ENCODE peak calls at places on chromosomes 2 and 18, in nine cellular contexts. K is A172; M is anterior cingulate cortex; Y is stimulated activated CD4-positive, alpha-beta T cell treated with anti-CD3 and anti-CD28 coated beads, Interleukin-2, amount 100 ng/mL, for 48 hours; X is HCT116; D is activated CD8-positive, alpha-beta T cell treated with anti-CD3 and anti-CD28 coated beads, Interleukin-2, amount 10 ng/mL, durations not matched to agents 7 days and 5 days; Z is NCI-H1105; F is GM19239; U is GM23248. E is an unnamed sample.

GRCh38 chr18:57915848-57916596 is 112.9 kb upstream of the ATP8B1 start:
- DNase-seq in K (no peak), M (peak), Y (no peak), X (no peak), D (peak), Z (peak), F (peak), U (no peak), E (no peak)

GRCh38 chr2:27870724-27871123 is 19.5 kb downstream of the RBKS start:
- DNase-seq in K (no peak), M (no peak), Y (no peak), X (no peak), D (no peak), Z (no peak), F (no peak), U (no peak), E (no peak)

GRCh38 chr2:105873721-105874120 is 129.0 kb downstream of the NCK2 start:
- DNase-seq in K (peak), M (no peak), Y (peak), X (no peak), D (peak), Z (no peak), F (peak), U (peak), E (peak)

GRCh38 chr18:79952457-79952995 is 1.1 kb upstream of the SLC66A2 start:
- DNase-seq in K (no peak), M (no peak), Y (no peak), X (no peak), D (no peak), Z (no peak), F (no peak), U (no peak), E (no peak)

GRCh38 chr2:191656389-191656788 is 21.5 kb upstream of the NABP1 start:
- DNase-seq in K (no peak), M (no peak), Y (no peak), X (no peak), D (no peak), Z (no peak), F (no peak), U (peak), E (no peak)

GRCh38 chr18:35162995-35163394 is 77.8 kb upstream of the ZNF397 start:
- DNase-seq in K (no peak), M (no peak), Y (no peak), X (no peak), D (no peak), Z (no peak), F (no peak), U (no peak), E (no peak)

GRCh38 chr18:54151376-54151775 is 73.1 kb downstream of the MBD2 start:
- DNase-seq in K (no peak), M (no peak), Y (no peak), X (no peak), D (no peak), Z (no peak), F (no peak), U (no peak), E (no peak)

GRCh38 chr2:26068602-26069298 is 34.9 kb downstream of the RAB10 start:
- DNase-seq in K (peak), M (no peak), Y (peak), X (peak), D (peak), Z (no peak), F (peak), U (peak), E (peak)

GRCh38 chr2:120400546-120400945 is 54.6 kb downstream of the INHBB start:
- DNase-seq in K (no peak), M (no peak), Y (no peak), X (no peak), D (no peak), Z (no peak), F (no peak), U (no peak), E (no peak)

GRCh38 chr18:47296462-47296861 is 45.0 kb upstream of the SKOR2 start:
- DNase-seq in K (no peak), M (no peak), Y (no peak), X (no peak), D (peak), Z (no peak), F (no peak), U (no peak), E (no peak)

GRCh38 chr2:157333304-157334047 is 7.9 kb upstream of the ERMN start:
- DNase-seq in K (no peak), M (no peak), Y (no peak), X (no peak), D (no peak), Z (no peak), F (no peak), U (no peak), E (no peak)

GRCh38 chr2:170928036-170928823 is 823 bp upstream of the GORASP2 start:
- DNase-seq in K (peak), M (no peak), Y (peak), X (no peak), D (no peak), Z (no peak), F (no peak), U (no peak), E (no peak)

GRCh38 chr2:65576861-65577601 is 144.6 kb upstream of the SPRED2 start:
- DNase-seq in K (peak), M (no peak), Y (no peak), X (peak), D (no peak), Z (no peak), F (no peak), U (peak), E (no peak)

GRCh38 chr2:230537531-230537976 is 121.6 kb downstream of the SP100 start:
- DNase-seq in K (no peak), M (no peak), Y (peak), X (no peak), D (no peak), Z (no peak), F (no peak), U (no peak), E (peak)

GRCh38 chr2:3117650-3118216 is 259.9 kb downstream of the EIPR1 start:
- DNase-seq in K (no peak), M (no peak), Y (no peak), X (no peak), D (no peak), Z (no peak), F (no peak), U (no peak), E (no peak)

GRCh38 chr2:10891391-10891790 is 20.3 kb upstream of the KCNF1 start:
- DNase-seq in K (no peak), M (no peak), Y (no peak), X (no peak), D (no peak), Z (no peak), F (no peak), U (no peak), E (no peak)

GRCh38 chr2:131646669-131647297 is 119.1 kb downstream of the CCDC74A start:
- DNase-seq in K (no peak), M (no peak), Y (no peak), X (no peak), D (no peak), Z (no peak), F (no peak), U (peak), E (no peak)

GRCh38 chr18:74498712-74499629 is 2.8 kb downstream of the CNDP2 start:
- DNase-seq in K (no peak), M (no peak), Y (peak), X (no peak), D (peak), Z (no peak), F (peak), U (peak), E (peak)

GRCh38 chr2:120729410-120730052 is 6.1 kb upstream of the GLI2 start:
- DNase-seq in K (peak), M (no peak), Y (no peak), X (peak), D (no peak), Z (no peak), F (no peak), U (peak), E (no peak)

GRCh38 chr2:102050854-102051391 is 59.2 kb downstream of the IL1R2 start:
- DNase-seq in K (no peak), M (peak), Y (no peak), X (no peak), D (no peak), Z (no peak), F (no peak), U (peak), E (no peak)

GRCh38 chr2:70143314-70144150 is 47.3 kb downstream of the C2orf42 start:
- DNase-seq in K (peak), M (no peak), Y (peak), X (peak), D (peak), Z (no peak), F (no peak), U (peak), E (no peak)

GRCh38 chr2:128732976-128733431 is 414.3 kb upstream of the HS6ST1 start:
- DNase-seq in K (no peak), M (no peak), Y (no peak), X (no peak), D (no peak), Z (no peak), F (no peak), U (peak), E (no peak)

GRCh38 chr2:15980605-15981098 is 40.3 kb downstream of the MYCN start:
- DNase-seq in K (no peak), M (no peak), Y (no peak), X (no peak), D (no peak), Z (no peak), F (no peak), U (no peak), E (no peak)

GRCh38 chr2:73112026-73112912 is 479 bp downstream of the RAB11FIP5 start:
- DNase-seq in K (no peak), M (no peak), Y (peak), X (peak), D (no peak), Z (no peak), F (peak), U (peak), E (no peak)

GRCh38 chr18:77254711-77255110 is 5.1 kb downstream of the GALR1 start:
- DNase-seq in K (no peak), M (no peak), Y (no peak), X (no peak), D (no peak), Z (peak), F (no peak), U (no peak), E (no peak)

GRCh38 chr2:107790837-107791236 is 35.9 kb upstream of the RGPD4 start:
- DNase-seq in K (no peak), M (no peak), Y (no peak), X (no peak), D (no peak), Z (no peak), F (no peak), U (no peak), E (no peak)

GRCh38 chr2:42872736-42873135 is 80.4 kb upstream of the HAAO start:
- DNase-seq in K (no peak), M (no peak), Y (no peak), X (no peak), D (no peak), Z (no peak), F (no peak), U (peak), E (no peak)